ENCODE peak calls at places on chromosomes 16 and 17, in five cellular contexts. B is Panc1, F is kidney epithelial cell, J is left lung, C is gastrocnemius medialis. I is an unnamed sample.

GRCh38 chr16:55151901-55152300 is 172.1 kb upstream of the IRX6 start:
- DNase-seq in B (no peak), F (no peak), C (no peak), J (no peak), I (no peak)

GRCh38 chr17:28875856-28876564 is 21.2 kb downstream of the ERAL1 start:
- DNase-seq in F (no peak), B (no peak), C (no peak), J (no peak), I (no peak)

GRCh38 chr16:84648595-84649510 is 542 bp downstream of the KLHL36 start:
- DNase-seq in F (no peak), B (no peak), C (no peak), J (peak), I (no peak)

GRCh38 chr17:40314557-40314953 is 5.6 kb downstream of the RARA start:
- DNase-seq in F (peak), J (peak), B (peak), C (peak), I (peak)

GRCh38 chr17:55344514-55344997 is 77.1 kb downstream of the MMD start:
- DNase-seq in C (no peak), F (no peak), J (no peak), B (no peak), I (no peak)

GRCh38 chr16:569445-570254 is at the start of gene PIGQ:
- DNase-seq in J (peak), F (no peak), B (no peak), C (peak), I (no peak)

GRCh38 chr17:40304464-40304863 is 4.5 kb upstream of the RARA start:
- DNase-seq in B (no peak), F (no peak), C (no peak), J (no peak), I (no peak)

GRCh38 chr16:81625544-81626152 is 153.4 kb upstream of the PLCG2 start:
- DNase-seq in J (peak), F (peak), C (no peak), B (no peak), I (no peak)

GRCh38 chr17:44350733-44351226 is 5.7 kb downstream of the GRN start:
- DNase-seq in C (no peak), J (no peak), B (no peak), F (no peak), I (no peak)

GRCh38 chr16:2584742-2585650 is 47.2 kb downstream of the PDPK1 start:
- DNase-seq in J (peak), B (no peak), C (peak), F (no peak), I (peak)

GRCh38 chr16:74691093-74691855 is 9.4 kb downstream of the MLKL start:
- DNase-seq in J (no peak), B (no peak), C (no peak), F (no peak), I (no peak)

GRCh38 chr17:10793256-10793655 is 10.6 kb downstream of the TMEM238L start:
- DNase-seq in F (no peak), J (no peak), C (no peak), B (no peak), I (no peak)

DNA sequence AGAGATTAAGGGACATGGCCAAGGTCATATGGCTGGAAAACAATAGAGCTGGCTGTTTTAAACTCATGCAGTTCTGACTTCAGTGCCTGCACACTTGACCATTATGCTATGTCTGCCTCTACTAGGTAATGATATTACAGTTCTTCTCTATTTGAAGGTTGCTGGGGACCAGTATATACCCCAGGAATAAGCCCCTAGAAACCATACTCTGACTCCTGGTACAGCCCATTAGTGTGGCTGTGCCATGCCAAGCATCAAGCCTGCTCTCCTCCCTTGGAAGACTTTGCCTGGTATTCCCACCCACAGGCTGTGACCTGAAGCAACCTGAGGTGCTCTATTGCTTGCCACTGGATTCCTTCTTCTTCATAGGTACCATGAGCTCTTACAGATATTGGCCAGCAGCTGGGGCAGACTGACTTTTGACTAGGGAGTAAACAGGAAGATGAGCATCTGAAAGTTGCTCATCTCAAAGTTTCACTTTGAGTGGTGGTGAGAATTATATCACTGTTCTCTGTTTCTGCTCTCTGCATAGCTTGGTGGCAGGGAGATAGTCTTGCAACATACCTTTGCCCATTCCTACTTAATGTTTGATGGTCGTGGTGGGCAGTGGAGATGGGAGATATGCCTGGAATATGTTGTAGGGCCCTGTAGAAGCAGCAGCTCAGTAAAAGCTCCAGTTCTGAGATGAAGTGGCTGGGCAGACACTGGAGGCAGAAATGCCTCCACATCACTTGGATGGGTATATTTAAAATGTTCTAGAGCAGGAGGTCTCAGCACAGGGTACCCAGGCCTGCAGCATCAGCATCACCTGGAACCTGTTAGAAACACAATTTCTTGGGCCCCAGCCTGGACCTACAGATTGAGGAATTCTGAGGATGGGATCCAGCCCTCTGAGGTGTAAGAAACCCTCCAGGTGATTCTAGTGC is 274.7 kb downstream of the HS3ST4 start:
- DNase-seq in J (no peak), F (no peak), C (no peak), B (no peak), I (no peak)
- H3K4me3 ChIP-seq in J (no peak), F (no peak), C (no peak), B (no peak), I (no peak)

GRCh38 chr16:19177111-19177747 is 9.2 kb downstream of the SYT17 start:
- DNase-seq in C (no peak), F (no peak), B (no peak), J (no peak), I (no peak)
- TF ChIP-seq CTCF in C (no peak), F (no peak), B (peak), J (no peak), I (no peak)

GRCh38 chr17:72126575-72127486 is 6.0 kb downstream of the SOX9 start:
- DNase-seq in J (no peak), B (no peak), C (no peak), F (no peak), I (no peak)

GRCh38 chr17:72123496-72123963 is 2.7 kb downstream of the SOX9 start:
- DNase-seq in C (no peak), J (no peak), B (no peak), F (no peak), I (no peak)

GRCh38 chr17:72123964-72124791 is 3.4 kb downstream of the SOX9 start:
- DNase-seq in F (no peak), J (no peak), C (no peak), B (no peak), I (peak)

GRCh38 chr17:72125742-72126141 is 4.9 kb downstream of the SOX9 start:
- DNase-seq in J (no peak), F (no peak), C (no peak), B (no peak), I (no peak)

DNA sequence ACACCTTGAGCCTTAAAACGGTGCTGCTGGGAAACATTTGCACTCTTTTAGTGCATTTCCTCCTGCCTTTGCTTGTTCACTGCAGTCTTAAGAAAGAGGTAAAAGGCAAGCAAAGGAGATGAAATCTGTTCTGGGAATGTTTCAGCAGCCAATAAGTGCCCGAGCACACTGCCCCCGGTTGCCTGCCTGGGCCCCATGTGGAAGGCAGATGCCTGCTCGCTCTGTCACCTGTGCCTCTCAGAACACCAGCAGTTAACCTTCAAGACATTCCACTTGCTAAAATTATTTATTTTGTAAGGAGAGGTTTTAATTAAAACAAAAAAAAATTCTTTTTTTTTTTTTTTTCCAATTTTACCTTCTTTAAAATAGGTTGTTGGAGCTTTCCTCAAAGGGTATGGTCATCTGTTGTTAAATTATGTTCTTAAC is 4.4 kb downstream of the SOX9 start:
- DNase-seq in C (no peak), F (no peak), B (no peak), J (no peak), I (no peak)
- H3K4me3 ChIP-seq in C (no peak), F (peak), B (peak), J (no peak), I (no peak)

DNA sequence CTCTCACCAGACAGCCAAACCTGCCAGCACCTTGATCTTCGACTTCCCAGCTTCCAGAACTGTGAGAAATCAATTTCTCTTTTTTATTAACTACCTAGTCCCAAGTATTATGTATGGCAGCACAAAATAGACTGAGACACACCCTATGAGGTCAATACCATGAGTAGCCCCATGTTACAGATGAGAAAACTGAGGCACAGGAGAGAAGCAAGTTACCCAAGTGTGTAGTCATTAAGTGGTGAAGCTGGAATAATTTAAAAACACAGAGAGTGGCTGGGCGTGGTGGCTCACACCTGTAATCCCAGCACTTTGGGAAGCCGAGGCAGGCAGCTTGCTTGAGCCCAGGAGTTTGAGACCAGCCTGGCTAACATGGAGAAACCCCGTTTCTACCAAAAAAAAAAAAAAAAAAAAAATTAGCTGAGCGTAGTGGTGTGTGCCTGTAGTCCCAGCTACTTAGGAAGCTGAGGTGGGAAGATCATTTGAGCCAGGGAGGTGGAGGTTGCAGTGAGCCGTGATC is 4.9 kb downstream of the NQO1 start:
- DNase-seq in J (no peak), B (no peak), F (no peak), C (no peak), I (no peak)
- TF ChIP-seq CTCF in J (no peak), B (no peak), F (no peak), C (no peak), I (no peak)

GRCh38 chr16:88634141-88634993 is 4.0 kb upstream of the IL17C start:
- DNase-seq in F (no peak), J (peak), B (no peak), C (no peak), I (no peak)
- H3K4me3 ChIP-seq in F (peak), J (peak), B (no peak), C (peak), I (peak)

GRCh38 chr17:17685775-17686291 is 4.6 kb downstream of the RAI1 start:
- DNase-seq in F (peak), C (no peak), J (peak), B (no peak), I (peak)
- TF ChIP-seq CTCF in F (no peak), C (no peak), J (no peak), B (no peak), I (no peak)

GRCh38 chr16:10183606-10183959 is 1.4 kb upstream of the GRIN2A start:
- DNase-seq in F (no peak), C (no peak), B (no peak), J (no peak), I (no peak)
- H3K4me3 ChIP-seq in F (no peak), C (no peak), B (peak), J (no peak), I (no peak)